ENCODE peak calls at places on chromosomes 16 and 17, in four cellular contexts. One of them, this sample, is unnamed.

GRCh38 chr16:1920727-1921155 is 2.5 kb upstream of the HS3ST6 start:
- DNase-seq in DND-41: no peak
- DNase-seq in IMR-90: no peak
- DNase-seq in astrocyte: no peak
- DNase-seq in this sample: no peak

GRCh38 chr16:1012722-1013592 is 31.4 kb downstream of the SOX8 start:
- DNase-seq in DND-41: no peak
- DNase-seq in IMR-90: no peak
- DNase-seq in astrocyte: no peak
- DNase-seq in this sample: no peak

GRCh38 chr17:46199379-46199778 is 6.2 kb upstream of the KANSL1 start:
- DNase-seq in DND-41: no peak
- DNase-seq in IMR-90: peak
- DNase-seq in astrocyte: no peak
- DNase-seq in this sample: no peak

GRCh38 chr16:4372578-4373355 is 1.1 kb downstream of the VASN start:
- DNase-seq in DND-41: no peak
- DNase-seq in IMR-90: peak
- DNase-seq in astrocyte: no peak
- DNase-seq in this sample: no peak

GRCh38 chr16:2819939-2820835 is 3.1 kb downstream of the PRSS21 start:
- DNase-seq in DND-41: no peak
- DNase-seq in IMR-90: no peak
- DNase-seq in astrocyte: no peak
- DNase-seq in this sample: no peak

GRCh38 chr17:44152875-44153274 is 11.1 kb downstream of the HROB start:
- DNase-seq in DND-41: no peak
- DNase-seq in IMR-90: no peak
- DNase-seq in astrocyte: no peak
- DNase-seq in this sample: no peak

GRCh38 chr16:24993722-24994686 is 21.2 kb downstream of the ARHGAP17 start:
- DNase-seq in DND-41: no peak
- DNase-seq in IMR-90: peak
- DNase-seq in astrocyte: peak
- DNase-seq in this sample: peak

GRCh38 chr16:21100447-21100846 is 50.2 kb downstream of the DNAH3 start:
- DNase-seq in DND-41: no peak
- DNase-seq in IMR-90: peak
- DNase-seq in astrocyte: peak
- DNase-seq in this sample: peak

GRCh38 chr17:50818266-50818665 is 17.1 kb upstream of the WFIKKN2 start:
- DNase-seq in DND-41: no peak
- DNase-seq in IMR-90: no peak
- DNase-seq in astrocyte: no peak
- DNase-seq in this sample: no peak

GRCh38 chr17:72053069-72053846 is 67.6 kb upstream of the SOX9 start:
- DNase-seq in DND-41: no peak
- DNase-seq in IMR-90: no peak
- DNase-seq in astrocyte: no peak
- DNase-seq in this sample: no peak

GRCh38 chr16:65793781-65794180 is 572.7 kb upstream of the CDH5 start:
- DNase-seq in DND-41: no peak
- DNase-seq in IMR-90: no peak
- DNase-seq in astrocyte: no peak
- DNase-seq in this sample: peak

GRCh38 chr16:49484454-49484853 is 110.8 kb downstream of the C16orf78 start:
- DNase-seq in DND-41: no peak
- DNase-seq in IMR-90: no peak
- DNase-seq in astrocyte: no peak
- DNase-seq in this sample: no peak

GRCh38 chr16:83689385-83689831 is 118.4 kb upstream of the HSBP1 start:
- DNase-seq in DND-41: no peak
- DNase-seq in IMR-90: peak
- DNase-seq in astrocyte: peak
- DNase-seq in this sample: peak

GRCh38 chr17:73613271-73613941 is 30.8 kb downstream of the SDK2 start:
- DNase-seq in DND-41: no peak
- DNase-seq in IMR-90: no peak
- DNase-seq in astrocyte: no peak
- DNase-seq in this sample: no peak

GRCh38 chr17:81865733-81866439 is 5.3 kb downstream of the ARHGDIA start:
- DNase-seq in DND-41: peak
- DNase-seq in IMR-90: no peak
- DNase-seq in astrocyte: no peak
- DNase-seq in this sample: no peak

GRCh38 chr16:50408001-50408400 is 39.2 kb upstream of the BRD7 start:
- DNase-seq in DND-41: no peak
- DNase-seq in IMR-90: no peak
- DNase-seq in astrocyte: no peak
- DNase-seq in this sample: no peak

GRCh38 chr17:7038025-7038862 is 2.4 kb downstream of the SLC16A13 start:
- DNase-seq in DND-41: no peak
- DNase-seq in IMR-90: no peak
- DNase-seq in astrocyte: no peak
- DNase-seq in this sample: no peak

DNA sequence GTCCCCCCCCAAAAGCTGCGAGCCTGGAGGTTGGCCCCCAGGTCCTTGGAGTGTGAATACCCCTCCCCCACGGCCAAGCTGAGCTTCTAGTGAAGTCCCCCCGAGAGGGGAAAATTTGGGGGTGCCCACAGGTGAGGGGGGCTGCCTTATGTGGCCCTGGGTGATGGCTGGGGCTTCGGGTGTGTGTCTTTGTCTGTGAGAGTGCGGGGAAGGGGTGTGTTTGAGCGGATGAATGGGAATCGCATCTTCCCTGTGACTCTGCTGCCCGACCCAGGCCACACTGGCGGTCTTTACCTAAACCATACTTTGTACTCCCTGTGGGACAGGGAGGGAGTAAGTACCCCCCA is 1.2 kb downstream of the SBK1 start:
- DNase-seq in DND-41: no peak
- DNase-seq in IMR-90: no peak
- DNase-seq in astrocyte: no peak
- DNase-seq in this sample: no peak
- H2AFZ ChIP-seq in DND-41: peak
- H2AFZ ChIP-seq in IMR-90: no peak
- H2AFZ ChIP-seq in astrocyte: no peak
- H2AFZ ChIP-seq in this sample: no peak

GRCh38 chr16:87464691-87465300 is 28.0 kb downstream of the ZCCHC14 start:
- DNase-seq in DND-41: peak
- DNase-seq in IMR-90: peak
- DNase-seq in astrocyte: peak
- DNase-seq in this sample: peak
- H3K4me3 ChIP-seq in DND-41: no peak
- H3K4me3 ChIP-seq in IMR-90: no peak
- H3K4me3 ChIP-seq in astrocyte: peak
- H3K4me3 ChIP-seq in this sample: peak

GRCh38 chr16:8956265-8957060 is 7.2 kb downstream of the USP7 start:
- DNase-seq in DND-41: no peak
- DNase-seq in IMR-90: no peak
- DNase-seq in astrocyte: no peak
- DNase-seq in this sample: no peak

GRCh38 chr16:8955828-8956227 is 7.9 kb downstream of the USP7 start:
- DNase-seq in DND-41: no peak
- DNase-seq in IMR-90: no peak
- DNase-seq in astrocyte: no peak
- DNase-seq in this sample: no peak

GRCh38 chr16:8957509-8958157 is 6.1 kb downstream of the USP7 start:
- DNase-seq in DND-41: no peak
- DNase-seq in IMR-90: no peak
- DNase-seq in astrocyte: no peak
- DNase-seq in this sample: no peak

GRCh38 chr16:8958344-8958808 is 5.3 kb downstream of the USP7 start:
- DNase-seq in DND-41: peak
- DNase-seq in IMR-90: peak
- DNase-seq in astrocyte: peak
- DNase-seq in this sample: peak

DNA sequence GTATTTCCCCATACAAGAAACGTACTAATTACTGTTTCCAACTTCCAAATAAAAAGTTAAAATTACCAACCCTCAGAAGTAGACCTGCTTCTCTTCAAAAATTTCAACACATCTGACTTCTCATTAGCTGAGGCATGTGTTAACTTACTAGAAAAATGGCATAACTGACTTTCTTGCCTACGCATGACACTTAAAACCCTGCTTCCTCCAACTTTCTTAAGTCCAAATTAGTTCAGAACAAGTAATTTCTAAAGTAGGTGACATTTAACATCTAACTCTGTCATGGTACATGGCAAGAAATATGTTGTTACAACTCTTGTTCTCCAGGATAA is 6.7 kb downstream of the USP7 start:
- DNase-seq in DND-41: no peak
- DNase-seq in IMR-90: no peak
- DNase-seq in astrocyte: no peak
- DNase-seq in this sample: no peak
- H2AFZ ChIP-seq in DND-41: no peak
- H2AFZ ChIP-seq in IMR-90: no peak
- H2AFZ ChIP-seq in astrocyte: no peak
- H2AFZ ChIP-seq in this sample: no peak

GRCh38 chr16:11224894-11225676 is 30.9 kb downstream of the SOCS1 start:
- DNase-seq in DND-41: peak
- DNase-seq in IMR-90: peak
- DNase-seq in astrocyte: no peak
- DNase-seq in this sample: no peak
- H3K4me3 ChIP-seq in DND-41: no peak
- H3K4me3 ChIP-seq in IMR-90: no peak
- H3K4me3 ChIP-seq in astrocyte: no peak
- H3K4me3 ChIP-seq in this sample: peak

DNA sequence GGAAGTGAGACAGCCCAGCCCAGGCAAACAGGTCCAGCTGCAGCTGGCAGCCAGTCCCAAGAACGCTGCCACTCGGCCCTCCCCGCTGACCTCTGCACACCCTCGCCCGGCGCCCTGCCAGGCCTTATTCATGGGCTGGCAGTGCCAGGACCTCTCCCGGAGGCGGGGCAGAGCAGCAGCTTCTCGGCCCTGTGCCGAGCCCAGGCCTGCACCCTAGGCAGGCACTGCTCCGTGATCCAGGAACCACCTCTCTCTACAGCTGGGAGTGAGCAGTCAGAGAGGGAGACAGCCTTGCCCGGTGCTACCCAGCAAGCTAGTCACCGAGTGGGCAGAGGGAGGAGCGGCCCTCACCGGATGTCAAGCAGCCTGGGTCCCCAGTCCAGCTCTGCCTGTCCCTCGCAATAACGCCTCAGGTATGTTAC is 79.9 kb upstream of the CBX4 start:
- DNase-seq in DND-41: no peak
- DNase-seq in IMR-90: no peak
- DNase-seq in astrocyte: no peak
- DNase-seq in this sample: no peak
- H2AFZ ChIP-seq in DND-41: no peak
- H2AFZ ChIP-seq in IMR-90: no peak
- H2AFZ ChIP-seq in astrocyte: no peak
- H2AFZ ChIP-seq in this sample: no peak